ENCODE peak calls at places on chromosomes 3 and 15, in eight cellular contexts. X is glutamatergic neuron; Z is NCI-H2029 treated with DMSO at 0.1 percent for 48 hours; B is fibroblast of pulmonary artery; C is naive thymus-derived CD4-positive, alpha-beta T cell; K is activated T-cell treated with anti-CD3 and anti-CD28 coated beads for 4 hours; M is fibroblast of lung; Q is H9. U is an unnamed sample.
A peak's percentile ranks its signal among the peaks of the same experiment; 100 is the strongest.

GRCh38 chr3:113695426-113695817 is 1.0 kb downstream of the USF3 start:
- DNase-seq in X (no peak), Z (no peak), B (peak; percentile 7), C (peak; percentile 21), K (no peak), M (peak; percentile 44), Q (no peak), U (no peak)

GRCh38 chr3:72338082-72338941 is 509.9 kb downstream of the SHQ1 start:
- DNase-seq in X (no peak), Z (no peak), B (no peak), C (no peak), K (peak; percentile 28), M (no peak), Q (no peak), U (no peak)

GRCh38 chr3:66439666-66440344 is 61.0 kb downstream of the LRIG1 start:
- DNase-seq in X (no peak), Z (no peak), B (no peak), C (no peak), K (no peak), M (no peak), Q (no peak), U (no peak)

GRCh38 chr15:78838480-78838879 is 27.2 kb upstream of the ADAMTS7 start:
- DNase-seq in X (no peak), Z (no peak), B (peak; percentile 24), C (no peak), K (no peak), M (peak; percentile 24), Q (no peak), U (no peak)

GRCh38 chr3:74149466-74149865 is 465.0 kb downstream of the CNTN3 start:
- DNase-seq in X (no peak), Z (no peak), B (no peak), C (no peak), K (no peak), M (no peak), Q (no peak), U (no peak)

GRCh38 chr3:177816667-177817208 is 619.5 kb upstream of the TBL1XR1 start:
- DNase-seq in X (no peak), Z (no peak), B (peak; percentile 91), C (no peak), K (no peak), M (peak; percentile 38), Q (no peak), U (no peak)

GRCh38 chr15:55279746-55280351 is 9.8 kb downstream of the RAB27A start:
- DNase-seq in X (no peak), Z (no peak), B (peak; percentile 77), C (peak; percentile 14), K (peak; percentile 34), M (peak; percentile 87), Q (no peak), U (no peak)

GRCh38 chr3:72164635-72164978 is 379.7 kb upstream of the PROK2 start:
- DNase-seq in X (no peak), Z (no peak), B (no peak), C (no peak), K (no peak), M (no peak), Q (no peak), U (no peak)

GRCh38 chr3:17941134-17941533 is 198.7 kb upstream of the TBC1D5 start:
- DNase-seq in X (no peak), Z (no peak), B (no peak), C (no peak), K (no peak), M (no peak), Q (no peak), U (no peak)

GRCh38 chr3:131591394-131591990 is 88.7 kb upstream of the MRPL3 start:
- DNase-seq in X (no peak), Z (no peak), B (peak; percentile 53), C (no peak), K (no peak), M (peak; percentile 63), Q (no peak), U (no peak)

GRCh38 chr3:31579828-31580227 is 47.1 kb downstream of the STT3B start:
- DNase-seq in X (no peak), Z (no peak), B (no peak), C (no peak), K (no peak), M (no peak), Q (no peak), U (no peak)

GRCh38 chr3:109023656-109024254 is 70.1 kb upstream of the GUCA1C start:
- DNase-seq in X (peak; percentile 48), Z (peak; percentile 14), B (peak; percentile 64), C (peak; percentile 42), K (peak; percentile 5), M (peak; percentile 63), Q (no peak), U (no peak)

GRCh38 chr3:183825380-183826161 is at the start of gene MAP6D1:
- DNase-seq in X (peak; percentile 82), Z (no peak), B (peak; percentile 31), C (peak; percentile 35), K (peak; percentile 41), M (peak; percentile 49), Q (peak; percentile 82), U (peak; percentile 86)

GRCh38 chr3:123884258-123884831 is at the start of gene MYLK:
- DNase-seq in X (peak; percentile 95), Z (peak; percentile 76), B (peak; percentile 87), C (no peak), K (no peak), M (peak; percentile 93), Q (peak; percentile 98), U (peak; percentile 96)

GRCh38 chr3:52439426-52440248 is 5.3 kb downstream of the SEMA3G start:
- DNase-seq in X (no peak), Z (no peak), B (no peak), C (no peak), K (no peak), M (no peak), Q (no peak), U (no peak)

GRCh38 chr3:46102059-46102779 is 74.9 kb upstream of the XCR1 start:
- DNase-seq in X (no peak), Z (no peak), B (no peak), C (no peak), K (no peak), M (no peak), Q (no peak), U (no peak)

GRCh38 chr3:142819214-142819613 is 69.7 kb downstream of the PCOLCE2 start:
- DNase-seq in X (no peak), Z (no peak), B (no peak), C (no peak), K (no peak), M (no peak), Q (no peak), U (no peak)

GRCh38 chr15:45091161-45091560 is 22.8 kb downstream of the DUOX2 start:
- DNase-seq in X (no peak), Z (no peak), B (peak; percentile 63), C (no peak), K (no peak), M (peak; percentile 19), Q (no peak), U (no peak)

GRCh38 chr3:110738531-110738930 is 333.1 kb upstream of the NECTIN3 start:
- DNase-seq in X (no peak), Z (no peak), B (peak; percentile 20), C (no peak), K (no peak), M (no peak), Q (no peak), U (no peak)

GRCh38 chr3:94171954-94172353 is 109.1 kb downstream of the NSUN3 start:
- DNase-seq in X (no peak), Z (no peak), B (no peak), C (no peak), K (no peak), M (no peak), Q (no peak), U (no peak)

GRCh38 chr3:127305499-127305898 is 17.7 kb upstream of the PRR20G start:
- DNase-seq in X (no peak), Z (no peak), B (no peak), C (no peak), K (no peak), M (no peak), Q (no peak), U (no peak)

GRCh38 chr3:130759692-130760338 is 13.2 kb upstream of the PIK3R4 start:
- DNase-seq in X (peak; percentile 22), Z (peak; percentile 21), B (peak; percentile 79), C (peak; percentile 65), K (peak; percentile 35), M (peak; percentile 64), Q (peak; percentile 39), U (peak; percentile 50)

U was measured in ELF-1.